ENCODE peak calls at places on chromosome 3, in five cellular contexts. E is thoracic aorta, F is hepatocyte, Y is lower lobe of right lung, Z is heart left ventricle. P is an unnamed sample. For H3K36me3, the result is how much of the 10 kb centered on the place peaks cover.

GRCh38 chr3:133838296-133838789 is 32.7 kb downstream of the SRPRB start:
- DNase-seq in E (no peak), F (no peak), Y (no peak), Z (no peak), P (no peak)

GRCh38 chr3:12870942-12871341 is 29.6 kb upstream of the RPL32 start:
- DNase-seq in E (peak), F (no peak), Y (no peak), Z (peak), P (no peak)

GRCh38 chr3:184240384-184241140 is 8.2 kb downstream of the ALG3 start:
- DNase-seq in E (no peak), F (no peak), Y (peak), Z (no peak), P (peak)

GRCh38 chr3:185688808-185689207 is 102.7 kb downstream of the SENP2 start:
- DNase-seq in E (no peak), F (peak), Y (no peak), Z (no peak), P (peak)

GRCh38 chr3:159472611-159473010 is 516.0 kb upstream of the IL12A start:
- DNase-seq in E (no peak), F (no peak), Y (no peak), Z (no peak), P (no peak)

GRCh38 chr3:179829391-179829790 is 176.6 kb downstream of the USP13 start:
- DNase-seq in E (no peak), F (no peak), Y (no peak), Z (no peak), P (no peak)

GRCh38 chr3:52047295-52047960 is 8.9 kb downstream of the DUSP7 start:
- DNase-seq in E (no peak), F (no peak), Y (peak), Z (no peak), P (peak)

GRCh38 chr3:160822931-160823330 is 66.9 kb downstream of the PPM1L start:
- DNase-seq in E (no peak), F (no peak), Y (no peak), Z (no peak), P (no peak)

GRCh38 chr3:179526989-179527391 is 35.7 kb upstream of the ACTL6A start:
- DNase-seq in E (no peak), F (peak), Y (no peak), Z (peak), P (no peak)

GRCh38 chr3:50604628-50605588 is 6.7 kb downstream of the CISH start:
- DNase-seq in E (no peak), F (no peak), Y (no peak), Z (peak), P (no peak)

GRCh38 chr3:159785276-159785675 is 203.4 kb upstream of the IL12A start:
- DNase-seq in E (no peak), F (no peak), Y (no peak), Z (no peak), P (no peak)

GRCh38 chr3:187919535-187919934 is 174.3 kb upstream of the BCL6 start:
- DNase-seq in E (no peak), F (no peak), Y (no peak), Z (no peak), P (no peak)

GRCh38 chr3:54877675-54878544 is 49.9 kb downstream of the LRTM1 start:
- DNase-seq in E (no peak), F (no peak), Y (no peak), Z (no peak), P (no peak)

GRCh38 chr3:187736418-187736871 is 8.8 kb downstream of the BCL6 start:
- DNase-seq in E (no peak), F (no peak), Y (peak), Z (peak), P (no peak)

GRCh38 chr3:53796161-53796560 is 50.1 kb downstream of the CHDH start:
- DNase-seq in E (no peak), F (no peak), Y (no peak), Z (peak), P (no peak)

DNA sequence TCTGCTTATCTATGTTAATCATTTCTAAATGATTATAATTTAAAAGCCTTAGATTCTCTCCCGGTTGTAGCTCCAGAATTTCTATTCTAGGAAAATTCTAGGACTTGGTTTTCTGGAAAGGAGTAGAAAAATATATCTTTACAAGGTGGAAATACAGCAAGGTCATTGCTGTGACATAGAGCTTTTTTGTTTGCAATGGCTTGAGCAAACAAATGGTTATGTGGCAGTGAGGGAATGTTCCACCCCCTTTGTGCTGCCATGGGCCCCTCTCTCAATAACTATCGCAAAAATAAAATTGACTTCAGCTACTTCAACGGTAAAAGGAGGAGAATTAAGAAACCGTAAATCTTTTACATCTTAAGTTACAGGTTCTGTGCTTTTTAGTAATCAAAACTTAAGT is 517.1 kb downstream of the EPHA3 start:
- DNase-seq in E (no peak), F (no peak), Y (no peak), Z (no peak), P (no peak)
- H3K27ac ChIP-seq in E (no peak), F (no peak), Y (no peak), Z (no peak), P (no peak)

GRCh38 chr3:196486263-196486662 is 17.3 kb downstream of the RNF168 start:
- DNase-seq in E (no peak), F (no peak), Y (no peak), Z (no peak), P (no peak)
- H3K36me3 ChIP-seq in E (under half), F (under half), Y (half or more), Z (half or more), P (half or more)

GRCh38 chr3:157237886-157238285 is 77.9 kb upstream of the CCNL1 start:
- DNase-seq in E (no peak), F (no peak), Y (no peak), Z (no peak), P (no peak)
- H3K27ac ChIP-seq in E (no peak), F (no peak), Y (no peak), Z (no peak), P (no peak)

GRCh38 chr3:9669720-9670432 is 20.6 kb downstream of the MTMR14 start:
- DNase-seq in E (no peak), F (no peak), Y (peak), Z (peak), P (no peak)
- H3K36me3 ChIP-seq in E (half or more), F (under half), Y (half or more), Z (half or more), P (half or more)

P was measured in RWPE2.